ENCODE peak calls at places on chromosomes 12 and 14, in four cellular contexts. D is anterior cingulate cortex, Y is WTC11, I is astrocyte of the spinal cord. E is an unnamed sample.

GRCh38 chr12:89135976-89136634 is 216.2 kb downstream of the DUSP6 start:
- DNase-seq in D (no peak), I (peak; percentile 41), Y (no peak), E (no peak)

GRCh38 chr14:85934123-85934885 is 404.4 kb downstream of the FLRT2 start:
- DNase-seq in D (no peak), I (peak; percentile 18), Y (no peak), E (peak; percentile 37)

GRCh38 chr12:119988440-119988787 is 622 bp upstream of the BICDL1 start:
- DNase-seq in D (peak; percentile 45), Y (no peak), I (peak; percentile 24), E (peak; percentile 43)

GRCh38 chr12:115885040-115885439 is 392.5 kb downstream of the MED13L start:
- DNase-seq in I (no peak), D (no peak), Y (no peak), E (no peak)

GRCh38 chr14:32414808-32415255 is 85.7 kb downstream of the AKAP6 start:
- DNase-seq in Y (no peak), I (no peak), D (no peak), E (no peak)

GRCh38 chr14:60346706-60347105 is 97.7 kb downstream of the PPM1A start:
- DNase-seq in Y (no peak), D (no peak), I (no peak), E (peak; percentile 65)

GRCh38 chr14:20855652-20856291 is 35.4 kb upstream of the RNASE3 start:
- DNase-seq in D (peak; percentile 66), I (peak; percentile 50), Y (peak; percentile 66), E (peak; percentile 58)

GRCh38 chr12:101749657-101750056 is 10.4 kb upstream of the SYCP3 start:
- DNase-seq in D (no peak), I (no peak), Y (no peak), E (peak; percentile 77)

GRCh38 chr14:81386379-81386778 is 13.7 kb downstream of the STON2 start:
- DNase-seq in D (no peak), I (no peak), Y (no peak), E (no peak)

GRCh38 chr12:48199784-48200198 is 3.3 kb downstream of the OR10AD1 start:
- DNase-seq in I (no peak), Y (no peak), D (no peak), E (no peak)

GRCh38 chr12:55074771-55075170 is 51.4 kb upstream of the OR9K2 start:
- DNase-seq in D (no peak), Y (no peak), I (no peak), E (no peak)

GRCh38 chr14:65910108-65910507 is 497.6 kb downstream of the FUT8 start:
- DNase-seq in Y (no peak), D (no peak), I (peak; percentile 48), E (no peak)

GRCh38 chr12:88308825-88309224 is 166.7 kb downstream of the TMTC3 start:
- DNase-seq in I (peak; percentile 90), D (no peak), Y (no peak), E (no peak)

GRCh38 chr14:73789996-73790581 is 61.5 kb upstream of the PTGR2 start:
- DNase-seq in D (peak; percentile 86), I (peak; percentile 98), Y (no peak), E (peak; percentile 92)

GRCh38 chr12:30973830-30974229 is 47.3 kb downstream of the TSPAN11 start:
- DNase-seq in Y (no peak), D (no peak), I (no peak), E (no peak)

GRCh38 chr14:92546347-92547053 is 32.9 kb downstream of the RIN3 start:
- DNase-seq in Y (no peak), D (no peak), I (peak; percentile 43), E (peak; percentile 33)

GRCh38 chr12:74689071-74689655 is 151.5 kb downstream of the ATXN7L3B start:
- DNase-seq in D (no peak), Y (no peak), I (peak; percentile 71), E (peak; percentile 65)

GRCh38 chr12:94074216-94074969 is 74.0 kb upstream of the PLXNC1 start:
- DNase-seq in D (peak; percentile 31), Y (no peak), I (no peak), E (no peak)

GRCh38 chr14:88825078-88825458 is 617 bp downstream of the TTC8 start:
- DNase-seq in D (no peak), I (peak; percentile 31), Y (no peak), E (no peak)

GRCh38 chr12:99154264-99154982 is 493.1 kb upstream of the GARIN6 start:
- DNase-seq in D (peak; percentile 11), I (peak; percentile 22), Y (peak; percentile 11), E (no peak)

GRCh38 chr12:62683724-62684501 is 217.3 kb downstream of the MON2 start:
- DNase-seq in D (peak; percentile 25), I (peak; percentile 63), Y (no peak), E (peak; percentile 42)

GRCh38 chr12:105156260-105156659 is 48.7 kb downstream of the WASHC4 start:
- DNase-seq in Y (no peak), D (no peak), I (no peak), E (no peak)

GRCh38 chr12:88922816-88923215 is 342.5 kb upstream of the KITLG start:
- DNase-seq in D (no peak), Y (no peak), I (no peak), E (no peak)

GRCh38 chr12:2297658-2298057 is 244.9 kb downstream of the CACNA1C start:
- DNase-seq in D (no peak), Y (no peak), I (no peak), E (no peak)

GRCh38 chr14:23153891-23154796 is 29.3 kb downstream of the SLC7A8 start:
- DNase-seq in D (peak; percentile 40), I (no peak), Y (peak; percentile 79), E (peak; percentile 85)

GRCh38 chr12:113070117-113070906 is 13.8 kb downstream of the DTX1 start:
- DNase-seq in D (no peak), Y (no peak), I (no peak), E (no peak)

GRCh38 chr12:55931780-55932545 is 1.0 kb downstream of the DGKA start:
- DNase-seq in Y (peak; percentile 65), I (peak; percentile 43), D (peak; percentile 21), E (peak; percentile 42)

GRCh38 chr12:26473291-26473690 is 277.9 kb downstream of the SSPN start:
- DNase-seq in I (no peak), D (no peak), Y (no peak), E (peak; percentile 53)

GRCh38 chr12:120240495-120240833 is 25.1 kb downstream of the PXN start:
- DNase-seq in I (no peak), D (no peak), Y (no peak), E (no peak)

GRCh38 chr14:48874701-48875100 is 711.5 kb downstream of the RPS29 start:
- DNase-seq in Y (no peak), I (no peak), D (no peak), E (no peak)

GRCh38 chr14:75523771-75524171 is 1.5 kb downstream of the BATF start:
- DNase-seq in Y (no peak), D (no peak), I (no peak), E (no peak)

GRCh38 chr12:59403259-59403932 is 192.4 kb upstream of the SLC16A7 start:
- DNase-seq in D (peak; percentile 32), I (peak; percentile 63), Y (peak; percentile 25), E (peak; percentile 83)

GRCh38 chr12:114812858-114813761 is 129.1 kb upstream of the TBX3 start:
- DNase-seq in D (peak; percentile 1), Y (no peak), I (peak; percentile 57), E (peak; percentile 46)

GRCh38 chr12:108611884-108612415 is 14.1 kb upstream of the TMEM119 start:
- DNase-seq in Y (peak; percentile 78), I (peak; percentile 91), D (no peak), E (peak; percentile 71)

E was measured in myocyte.